ENCODE peak calls at places on chromosomes 11 and 22, in five cellular contexts. P is kidney, D is amniotic stem cell, S is ascending aorta, R is Right ventricle myocardium superior. I is an unnamed sample.

GRCh38 chr11:128239224-128239790 is 348.1 kb downstream of the ETS1 start:
- DNase-seq in P (no peak), D (no peak), S (no peak), R (no peak), I (no peak)

GRCh38 chr11:1150095-1150494 is 7.7 kb upstream of the MUC5AC start:
- DNase-seq in P (no peak), D (no peak), R (no peak), S (no peak), I (no peak)

GRCh38 chr11:113729456-113729855 is 23.3 kb upstream of the TMPRSS5 start:
- DNase-seq in S (no peak), R (no peak), D (no peak), P (no peak), I (no peak)

GRCh38 chr11:114774599-114775365 is 96.5 kb downstream of the NXPE2 start:
- DNase-seq in D (no peak), R (no peak), S (no peak), P (no peak), I (no peak)

GRCh38 chr22:47195156-47195675 is 432.8 kb downstream of the TBC1D22A start:
- DNase-seq in S (no peak), D (no peak), R (no peak), P (peak), I (no peak)

GRCh38 chr11:45669146-45669545 is 3.7 kb upstream of the CHST1 start:
- DNase-seq in D (no peak), P (peak), S (no peak), R (no peak), I (no peak)

GRCh38 chr11:15523576-15523975 is 408.9 kb downstream of the INSC start:
- DNase-seq in S (no peak), R (no peak), D (no peak), P (no peak), I (no peak)

GRCh38 chr11:46278387-46279173 is 1.1 kb downstream of the CREB3L1 start:
- DNase-seq in S (no peak), D (peak), P (peak), R (peak), I (no peak)

GRCh38 chr22:31753005-31753633 is 700 bp upstream of the DEPDC5 start:
- DNase-seq in D (no peak), R (peak), S (no peak), P (peak), I (no peak)

GRCh38 chr11:2574553-2575535 is 125.0 kb downstream of the KCNQ1OT1 start:
- DNase-seq in P (peak), D (no peak), R (peak), S (no peak), I (peak)

GRCh38 chr11:62556872-62557631 is 10.4 kb upstream of the AHNAK start:
- DNase-seq in P (peak), D (no peak), R (no peak), S (no peak), I (no peak)

GRCh38 chr11:124894606-124895430 is 2.8 kb downstream of the ROBO4 start:
- DNase-seq in R (no peak), S (no peak), P (no peak), D (no peak), I (no peak)

GRCh38 chr11:76766521-76766920 is 16.6 kb upstream of the TSKU start:
- DNase-seq in P (no peak), D (no peak), S (no peak), R (no peak), I (no peak)

GRCh38 chr22:22709719-22710445 is 65.5 kb downstream of the GGTLC2 start:
- DNase-seq in P (no peak), D (no peak), R (no peak), S (no peak), I (no peak)

GRCh38 chr11:124612567-124613245 is 1.5 kb downstream of the PANX3 start:
- DNase-seq in R (no peak), S (no peak), P (no peak), D (no peak), I (no peak)

GRCh38 chr11:833849-834311 is 1.1 kb downstream of the CD151 start:
- DNase-seq in P (no peak), D (no peak), S (no peak), R (no peak), I (no peak)

GRCh38 chr11:125086633-125087296 is 23.7 kb downstream of the SLC37A2 start:
- DNase-seq in R (no peak), S (no peak), P (peak), D (no peak), I (no peak)

GRCh38 chr11:78351979-78352731 is 65.5 kb downstream of the GAB2 start:
- DNase-seq in P (no peak), D (no peak), R (no peak), S (no peak), I (no peak)

GRCh38 chr11:28009383-28009782 is 98.6 kb downstream of the KIF18A start:
- DNase-seq in P (no peak), S (no peak), R (no peak), D (peak), I (no peak)

GRCh38 chr22:43419371-43420080 is 7.7 kb downstream of the MPPED1 start:
- DNase-seq in D (no peak), R (no peak), S (no peak), P (no peak), I (peak)

GRCh38 chr22:27377901-27378300 is 423.7 kb downstream of the MN1 start:
- DNase-seq in S (no peak), R (no peak), P (no peak), D (no peak), I (no peak)

I was measured in Right ventricle myocardium inferior.